ENCODE peak calls at places on chromosomes 7 and 10, in eight cellular contexts. Q is GM23248; L is heart right ventricle; T is stomach; C is naive thymus-derived CD4-positive, alpha-beta T cell; V is endothelial cell of umbilical vein; A is neuronal stem cell; F is A673. Y is an unnamed sample. For H3K4me1, the result is how much of the 10 kb centered on the place peaks cover.

GRCh38 chr10:132982301-132982989 is 40.1 kb upstream of the CFAP46 start:
- DNase-seq in Q (peak), L (no peak), T (no peak), C (no peak), V (no peak), A (no peak), F (no peak), Y (peak)

GRCh38 chr7:137975768-137976167 is 26.1 kb downstream of the CREB3L2 start:
- DNase-seq in Q (peak), L (peak), T (no peak), C (no peak), V (no peak), A (no peak), F (no peak), Y (no peak)

GRCh38 chr10:94192333-94192732 is 170.4 kb downstream of the NOC3L start:
- DNase-seq in Q (no peak), L (no peak), T (no peak), C (no peak), V (no peak), A (no peak), F (no peak), Y (no peak)

GRCh38 chr7:27148031-27148775 is 629 bp upstream of the HOXA6 start:
- DNase-seq in Q (peak), L (no peak), T (no peak), C (no peak), V (peak), A (no peak), F (no peak), Y (no peak)

GRCh38 chr7:143380264-143380645 is 890 bp upstream of the ZYX start:
- DNase-seq in Q (peak), L (peak), T (peak), C (peak), V (peak), A (peak), F (peak), Y (peak)

GRCh38 chr7:148147438-148147837 is 443.1 kb upstream of the C7orf33 start:
- DNase-seq in Q (no peak), L (no peak), T (no peak), C (no peak), V (no peak), A (no peak), F (no peak), Y (no peak)

GRCh38 chr10:103905441-103905840 is 12.5 kb downstream of the STN1 start:
- DNase-seq in Q (no peak), L (no peak), T (no peak), C (no peak), V (no peak), A (no peak), F (no peak), Y (no peak)

GRCh38 chr10:74825371-74826141 is 844 bp upstream of the KAT6B start:
- DNase-seq in Q (peak), L (peak), T (peak), C (peak), V (no peak), A (peak), F (peak), Y (peak)

GRCh38 chr7:117683736-117684135 is 189.5 kb downstream of the CTTNBP2 start:
- DNase-seq in Q (peak), L (no peak), T (no peak), C (no peak), V (no peak), A (no peak), F (no peak), Y (no peak)

GRCh38 chr10:43056568-43057011 is 20.3 kb upstream of the RET start:
- DNase-seq in Q (no peak), L (no peak), T (no peak), C (no peak), V (no peak), A (no peak), F (no peak), Y (no peak)

GRCh38 chr7:45670227-45670626 is 96.1 kb downstream of the ADCY1 start:
- DNase-seq in Q (no peak), L (no peak), T (peak), C (no peak), V (no peak), A (no peak), F (no peak), Y (no peak)

GRCh38 chr7:111741811-111742240 is 179.5 kb upstream of the IMMP2L start:
- DNase-seq in Q (peak), L (peak), T (peak), C (no peak), V (peak), A (peak), F (peak), Y (peak)

GRCh38 chr10:18252086-18252485 is 111.9 kb downstream of the CACNB2 start:
- DNase-seq in Q (no peak), L (no peak), T (no peak), C (no peak), V (no peak), A (no peak), F (no peak), Y (no peak)

GRCh38 chr7:76191783-76192240 is 9.9 kb upstream of the SRRM3 start:
- DNase-seq in Q (peak), L (no peak), T (no peak), C (no peak), V (peak), A (no peak), F (peak), Y (peak)

GRCh38 chr7:100675581-100676350 is 2.2 kb downstream of the GNB2 start:
- DNase-seq in Q (peak), L (peak), T (peak), C (peak), V (peak), A (peak), F (peak), Y (peak)

GRCh38 chr7:108723343-108723957 is 153.8 kb downstream of the DNAJB9 start:
- DNase-seq in Q (no peak), L (no peak), T (no peak), C (no peak), V (no peak), A (peak), F (no peak), Y (peak)

GRCh38 chr7:137962875-137963507 is 38.9 kb downstream of the CREB3L2 start:
- DNase-seq in Q (no peak), L (no peak), T (no peak), C (no peak), V (no peak), A (no peak), F (no peak), Y (no peak)

GRCh38 chr7:138935438-138936079 is 45.6 kb downstream of the KIAA1549 start:
- DNase-seq in Q (peak), L (no peak), T (no peak), C (no peak), V (peak), A (no peak), F (peak), Y (peak)

GRCh38 chr10:20085115-20085514 is 268.9 kb downstream of the PLXDC2 start:
- DNase-seq in Q (no peak), L (no peak), T (no peak), C (no peak), V (no peak), A (no peak), F (no peak), Y (peak)

GRCh38 chr7:112987171-112987570 is 99.5 kb downstream of the GPR85 start:
- DNase-seq in Q (no peak), L (no peak), T (no peak), C (no peak), V (no peak), A (no peak), F (no peak), Y (no peak)

GRCh38 chr10:49367600-49367999 is 28.3 kb downstream of the DRGX start:
- DNase-seq in Q (peak), L (no peak), T (no peak), C (no peak), V (no peak), A (no peak), F (no peak), Y (peak)

GRCh38 chr7:1014681-1015080 is 29.7 kb upstream of the GPR146 start:
- DNase-seq in Q (no peak), L (no peak), T (no peak), C (no peak), V (no peak), A (no peak), F (no peak), Y (no peak)

GRCh38 chr7:157140118-157140905 is 1.6 kb downstream of the UBE3C start:
- DNase-seq in Q (peak), L (no peak), T (no peak), C (no peak), V (no peak), A (no peak), F (no peak), Y (no peak)

GRCh38 chr10:127184582-127184981 is 11.8 kb downstream of the INSYN2A start:
- DNase-seq in Q (no peak), L (no peak), T (no peak), C (no peak), V (no peak), A (no peak), F (no peak), Y (no peak)

GRCh38 chr10:31401287-31401686 is 82.3 kb downstream of the ZEB1 start:
- DNase-seq in Q (no peak), L (no peak), T (no peak), C (no peak), V (no peak), A (no peak), F (no peak), Y (no peak)
- H3K4me1 ChIP-seq in Q (under half), L (under half), T (under half), C (under half), V (under half), A (under half), F (under half), Y (half or more)

GRCh38 chr10:129694633-129695356 is 227.8 kb downstream of the MGMT start:
- DNase-seq in Q (peak), L (peak), T (no peak), C (no peak), V (no peak), A (no peak), F (no peak), Y (peak)
- H3K27ac ChIP-seq in Q (no peak), L (no peak), T (no peak), C (no peak), V (no peak), A (no peak), F (no peak), Y (no peak)

GRCh38 chr7:28389504-28390385 is 22.6 kb upstream of the CREB5 start:
- DNase-seq in Q (peak), L (peak), T (no peak), C (no peak), V (peak), A (peak), F (peak), Y (peak)
- H3K4me3 ChIP-seq in Q (peak), L (no peak), T (peak), C (no peak), V (peak), A (no peak), F (peak), Y (no peak)

GRCh38 chr10:110216942-110217341 is 9.5 kb downstream of the MXI1 start:
- DNase-seq in Q (no peak), L (no peak), T (no peak), C (no peak), V (no peak), A (no peak), F (no peak), Y (no peak)

GRCh38 chr10:110215751-110216150 is 8.3 kb downstream of the MXI1 start:
- DNase-seq in Q (no peak), L (no peak), T (no peak), C (no peak), V (no peak), A (no peak), F (no peak), Y (no peak)

GRCh38 chr10:110214380-110214826 is 7.0 kb downstream of the MXI1 start:
- DNase-seq in Q (no peak), L (no peak), T (no peak), C (no peak), V (no peak), A (no peak), F (no peak), Y (no peak)

GRCh38 chr10:110216240-110216639 is 8.8 kb downstream of the MXI1 start:
- DNase-seq in Q (no peak), L (no peak), T (no peak), C (no peak), V (no peak), A (no peak), F (no peak), Y (no peak)

DNA sequence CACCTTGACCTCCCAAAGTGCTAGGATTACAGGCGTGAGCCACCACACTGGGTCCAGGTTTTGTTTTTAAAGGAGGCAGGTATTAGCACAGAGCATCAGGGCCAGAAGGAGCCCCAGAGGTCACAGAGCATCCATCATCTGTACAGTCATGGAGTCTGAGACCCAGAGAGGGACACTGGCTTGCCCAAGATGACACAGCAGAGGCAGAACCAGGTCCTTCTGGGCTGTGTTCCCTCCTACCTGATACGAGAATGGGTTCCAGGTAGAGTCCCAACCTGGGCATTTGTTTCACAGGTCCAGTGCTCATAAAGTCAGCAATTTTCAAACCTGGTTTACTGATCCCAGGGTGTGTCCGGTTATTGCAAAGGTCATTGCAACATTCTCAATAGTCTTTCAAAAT is 7.9 kb downstream of the MXI1 start:
- DNase-seq in Q (no peak), L (no peak), T (no peak), C (no peak), V (no peak), A (no peak), F (no peak), Y (no peak)
- H3K4me1 ChIP-seq in Q (under half), L (under half), T (half or more), C (under half), V (under half), A (under half), F (under half), Y (under half)

GRCh38 chr7:155071121-155071651 is 1.1 kb downstream of the HTR5A start:
- DNase-seq in Q (no peak), L (no peak), T (no peak), C (no peak), V (no peak), A (no peak), F (no peak), Y (no peak)
- H3K27ac ChIP-seq in Q (no peak), L (no peak), T (no peak), C (no peak), V (no peak), A (no peak), F (no peak), Y (no peak)

Y was measured in cardiac muscle cell.